ENCODE peak calls at places on chromosomes 3 and 15, in seven cellular contexts. O is body of pancreas, C is testis, Q is adrenal gland, X is ovary, K is A549, S is HCT116. H is an unnamed sample.

GRCh38 chr3:127299276-127299675 is 11.4 kb upstream of the PRR20G start:
- DNase-seq in O (no peak), C (peak; percentile 23), Q (peak; percentile 57), X (no peak), K (no peak), S (no peak), H (no peak)

GRCh38 chr3:42183991-42184621 is 81.9 kb downstream of the CCK start:
- DNase-seq in O (no peak), C (no peak), Q (no peak), X (no peak), K (no peak), S (no peak), H (no peak)

GRCh38 chr3:180996415-180996932 is 6.9 kb upstream of the DNAJC19 start:
- DNase-seq in O (no peak), C (no peak), Q (no peak), X (no peak), K (no peak), S (no peak), H (no peak)

GRCh38 chr15:59457103-59457502 is 19.1 kb downstream of the FAM81A start:
- DNase-seq in O (no peak), C (no peak), Q (no peak), X (no peak), K (no peak), S (no peak), H (no peak)

GRCh38 chr3:117512975-117513374 is 803.4 kb downstream of the TUSC7 start:
- DNase-seq in O (no peak), C (no peak), Q (no peak), X (no peak), K (no peak), S (no peak), H (no peak)

GRCh38 chr3:35950045-35950444 is 310.7 kb downstream of the ARPP21 start:
- DNase-seq in O (no peak), C (no peak), Q (no peak), X (no peak), K (no peak), S (no peak), H (no peak)

GRCh38 chr3:4350789-4351163 is 47.6 kb downstream of the SETMAR start:
- DNase-seq in O (peak; percentile 37), C (peak; percentile 77), Q (peak; percentile 71), X (peak; percentile 46), K (peak; percentile 76), S (peak; percentile 37), H (peak; percentile 35)

GRCh38 chr3:30578986-30579579 is 27.3 kb upstream of the TGFBR2 start:
- DNase-seq in O (no peak), C (no peak), Q (no peak), X (no peak), K (no peak), S (no peak), H (no peak)

GRCh38 chr3:8371085-8371551 is 130.5 kb upstream of the LMCD1 start:
- DNase-seq in O (no peak), C (no peak), Q (peak; percentile 33), X (no peak), K (peak; percentile 4), S (no peak), H (no peak)

GRCh38 chr3:170749765-170750477 is 120.1 kb downstream of the RPL22L1 start:
- DNase-seq in O (no peak), C (no peak), Q (no peak), X (no peak), K (no peak), S (no peak), H (no peak)

GRCh38 chr3:140355481-140355880 is 322.4 kb upstream of the TRIM42 start:
- DNase-seq in O (no peak), C (no peak), Q (no peak), X (no peak), K (no peak), S (no peak), H (no peak)

GRCh38 chr3:156551261-156551660 is 3.7 kb downstream of the SSR3 start:
- DNase-seq in O (no peak), C (no peak), Q (no peak), X (no peak), K (no peak), S (no peak), H (no peak)

GRCh38 chr3:64848822-64849221 is 161.0 kb upstream of the ADAMTS9 start:
- DNase-seq in O (no peak), C (no peak), Q (no peak), X (no peak), K (no peak), S (no peak), H (no peak)

GRCh38 chr3:69199942-69200341 is 77.5 kb upstream of the LMOD3 start:
- DNase-seq in O (no peak), C (no peak), Q (no peak), X (no peak), K (no peak), S (no peak), H (no peak)
- H3K4me3 ChIP-seq in O (peak overlapping the region; percentile 10), C (peak overlapping the region; percentile 46), Q (peak overlapping the region; percentile 45), X (peak overlapping the region; percentile 15), K (peak overlapping the region; percentile 56), S (no peak overlapping the region), H (no peak overlapping the region)

DNA sequence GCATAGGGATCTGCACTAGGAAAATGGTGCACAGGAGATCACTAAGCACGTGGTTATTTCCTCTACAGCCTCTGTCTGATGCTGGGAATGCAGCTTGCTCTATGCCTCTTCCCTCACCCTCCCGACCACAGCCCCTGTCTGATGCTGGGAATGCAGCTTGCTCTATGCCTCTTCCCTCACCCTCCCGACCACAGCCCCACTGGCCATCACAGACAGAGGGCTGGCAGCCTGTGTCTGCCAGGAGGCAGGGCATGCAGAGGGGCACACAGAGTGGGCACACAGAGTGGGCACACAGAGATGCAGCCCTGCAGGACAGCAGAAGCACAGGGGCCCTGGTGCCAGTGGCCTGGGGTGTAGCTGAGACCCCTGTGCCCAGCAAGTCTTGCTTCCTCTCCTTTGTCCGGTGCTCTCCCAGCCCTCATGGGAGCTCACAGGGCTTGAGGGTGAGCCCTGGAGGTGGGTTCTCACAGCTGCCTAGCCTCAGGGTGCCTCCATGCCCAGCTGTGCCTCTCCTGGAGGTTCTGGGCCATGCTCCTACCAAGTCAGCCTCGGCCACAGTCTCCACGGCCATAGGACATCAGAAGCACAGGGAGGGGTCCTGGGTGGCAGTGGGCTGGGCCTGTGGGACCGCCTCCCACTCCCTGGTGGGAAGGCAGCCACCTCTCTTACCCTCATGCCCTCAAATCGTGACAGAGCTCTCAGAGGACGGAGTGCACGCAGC is 65.8 kb downstream of the EXOG start:
- DNase-seq in O (no peak), C (no peak), Q (no peak), X (no peak), K (no peak), S (no peak), H (peak; percentile 69)
- TF ChIP-seq POLR2A in O (no peak), C (no peak), Q (no peak), X (no peak), K (no peak), S (no peak), H (no peak)

DNA sequence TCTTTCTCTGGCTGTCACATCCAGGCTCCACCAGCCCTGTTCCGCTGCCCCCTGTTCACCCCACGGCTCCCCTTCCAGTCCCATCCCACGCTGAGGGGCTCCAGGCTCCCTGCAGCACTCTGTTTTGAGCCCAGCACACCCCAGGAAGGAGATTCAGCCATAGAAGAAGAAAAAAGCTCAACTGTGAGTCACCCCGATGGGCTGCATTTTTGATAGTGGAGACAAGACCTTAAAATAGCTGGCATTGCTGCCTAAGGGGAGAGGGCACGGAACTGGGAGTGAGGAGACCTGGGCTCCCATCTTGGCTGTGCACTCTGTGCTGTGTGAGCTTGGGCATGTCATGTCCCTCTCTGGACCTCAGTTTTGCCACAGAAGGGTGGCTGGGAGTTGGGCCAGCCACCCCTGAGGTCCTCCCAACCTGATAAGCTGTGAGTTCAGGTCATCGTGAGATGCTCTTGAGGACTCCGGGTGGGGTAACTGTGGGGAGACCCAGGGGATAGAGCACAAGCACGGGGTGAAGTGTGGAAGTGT is 57.2 kb upstream of the SMAD6 start:
- DNase-seq in O (no peak), C (no peak), Q (no peak), X (no peak), K (no peak), S (no peak), H (no peak)
- TF ChIP-seq CTCF in O (no peak), C (no peak), Q (no peak), X (no peak), K (no peak), S (no peak), H (no peak)

DNA sequence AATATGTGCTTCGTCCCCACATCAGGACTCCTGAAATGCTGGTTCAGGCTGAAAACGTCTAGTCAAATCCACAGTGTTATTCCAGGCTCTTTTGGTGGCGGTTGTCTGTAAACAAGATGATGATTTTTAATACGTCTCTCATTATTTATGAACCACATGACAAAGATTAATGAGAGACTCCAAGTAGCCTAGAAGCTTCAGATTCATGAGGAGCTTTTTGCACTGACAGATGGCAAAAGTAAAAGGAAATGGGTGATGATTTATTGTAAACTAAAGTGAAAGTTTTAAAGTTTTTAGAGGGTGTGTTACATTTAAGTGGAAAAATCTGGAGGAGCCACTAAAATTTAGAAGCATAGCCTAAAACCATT is 77.0 kb downstream of the BBX start:
- DNase-seq in O (no peak), C (no peak), Q (no peak), X (no peak), K (no peak), S (no peak), H (no peak)
- H3K4me3 ChIP-seq in O (no peak overlapping the region), C (no peak overlapping the region), Q (peak overlapping the region; percentile 30), X (peak overlapping the region; percentile 25), K (peak overlapping the region; percentile 43), S (no peak overlapping the region), H (peak overlapping the region; percentile 14)

DNA sequence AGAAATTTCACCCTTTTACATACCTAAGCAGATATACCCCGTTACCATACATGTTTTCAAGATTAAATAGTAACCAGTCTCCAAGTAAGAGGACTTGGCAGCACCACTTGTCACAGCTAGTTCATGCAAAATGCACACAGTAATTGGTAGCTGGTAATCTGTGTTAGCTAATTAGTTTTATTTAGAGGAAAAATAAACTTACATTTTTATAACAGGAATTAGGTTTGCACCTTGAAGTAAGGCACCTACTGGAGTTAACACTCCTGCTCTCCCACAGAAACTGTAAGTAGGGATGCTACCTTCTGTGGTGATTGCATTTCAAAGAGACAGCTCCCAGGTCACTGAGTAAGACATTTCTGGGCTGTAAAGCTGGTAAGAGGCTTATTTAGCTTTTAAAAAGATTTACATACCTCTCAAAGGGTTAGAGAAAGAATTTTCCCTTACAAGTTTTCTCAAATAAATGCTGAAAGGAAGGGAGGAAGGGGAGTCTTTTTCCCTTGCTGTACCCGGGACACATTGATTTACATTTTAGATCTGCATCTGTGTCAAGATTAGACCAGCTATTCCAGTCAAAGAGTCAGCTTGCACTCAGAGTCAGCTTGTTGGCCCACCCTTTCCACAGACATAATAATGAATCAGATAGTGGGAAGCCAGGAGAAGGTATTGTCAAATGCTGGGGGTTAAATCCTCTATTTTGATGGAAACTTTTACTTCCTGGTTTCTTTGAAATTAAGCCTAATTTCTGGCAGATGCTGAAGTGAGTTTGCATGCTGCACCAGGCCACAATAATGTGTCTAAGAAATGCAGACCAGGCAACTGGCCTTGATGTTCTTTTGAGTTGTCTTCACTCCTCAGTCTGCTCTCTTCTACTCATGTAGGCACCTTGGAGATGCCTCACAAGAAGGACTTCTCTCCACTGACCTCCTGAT is 77.6 kb upstream of the CHD2 start:
- DNase-seq in O (no peak), C (no peak), Q (no peak), X (no peak), K (no peak), S (no peak), H (peak; percentile 31)
- TF ChIP-seq POLR2A in O (no peak), C (no peak), Q (no peak), X (no peak), K (no peak), S (no peak), H (no peak)